ENCODE peak calls at places on chromosomes 4 and X, in five cellular contexts. O is HFF-Myc, C is skeletal muscle cell, F is retinal pigment epithelial cell, B is NB4. Q is an unnamed sample.

GRCh38 chr4:155085843-155086530 is 122.4 kb upstream of the NPY2R start:
- DNase-seq in O (no peak), C (peak), F (peak), B (no peak), Q (no peak)

GRCh38 chrX:2552621-2553297 is 52.0 kb upstream of the DHRSX start:
- DNase-seq in O (peak), C (peak), F (no peak), B (peak), Q (no peak)

GRCh38 chr4:174665799-174666198 is 143.5 kb upstream of the HPGD start:
- DNase-seq in O (no peak), C (no peak), F (no peak), B (no peak), Q (no peak)

GRCh38 chrX:30865020-30865419 is 24.0 kb downstream of the TAB3 start:
- DNase-seq in O (no peak), C (no peak), F (no peak), B (peak), Q (no peak)

GRCh38 chrX:41602946-41603345 is 85.8 kb upstream of the GPR34 start:
- DNase-seq in O (no peak), C (no peak), F (no peak), B (no peak), Q (no peak)

GRCh38 chr4:101208171-101208570 is 139.2 kb downstream of the PPP3CA start:
- DNase-seq in O (no peak), C (no peak), F (no peak), B (no peak), Q (no peak)

GRCh38 chr4:17309567-17310268 is 202.2 kb downstream of the QDPR start:
- DNase-seq in O (no peak), C (no peak), F (no peak), B (no peak), Q (no peak)

GRCh38 chrX:68571292-68572256 is 72.7 kb downstream of the YIPF6 start:
- DNase-seq in O (peak), C (peak), F (peak), B (peak), Q (no peak)

GRCh38 chr4:67746797-67747495 is 7.2 kb downstream of the GNRHR start:
- DNase-seq in O (no peak), C (no peak), F (no peak), B (peak), Q (peak)

GRCh38 chr4:28444886-28445496 is 1584.3 kb downstream of the STIM2 start:
- DNase-seq in O (no peak), C (no peak), F (no peak), B (no peak), Q (no peak)

GRCh38 chrX:154412468-154412867 is 1.1 kb downstream of the TAFAZZIN start:
- DNase-seq in O (no peak), C (no peak), F (no peak), B (peak), Q (no peak)

GRCh38 chr4:148021706-148022105 is 289.8 kb downstream of the ARHGAP10 start:
- DNase-seq in O (no peak), C (no peak), F (no peak), B (no peak), Q (no peak)

GRCh38 chrX:13652256-13653021 is 502 bp upstream of the TCEANC start:
- DNase-seq in O (peak), C (peak), F (no peak), B (peak), Q (no peak)

GRCh38 chr4:78652282-78652876 is 100.8 kb downstream of the ANXA3 start:
- DNase-seq in O (no peak), C (no peak), F (peak), B (no peak), Q (no peak)

GRCh38 chr4:119783200-119783978 is 154.8 kb upstream of the PDE5A start:
- DNase-seq in O (no peak), C (no peak), F (no peak), B (no peak), Q (no peak)

GRCh38 chr4:186144180-186144579 is 39.7 kb downstream of the FAM149A start:
- DNase-seq in O (no peak), C (no peak), F (no peak), B (no peak), Q (no peak)

GRCh38 chr4:174600391-174600790 is 78.1 kb upstream of the HPGD start:
- DNase-seq in O (no peak), C (no peak), F (no peak), B (no peak), Q (no peak)

GRCh38 chr4:90842960-90843359 is 715.8 kb downstream of the CCSER1 start:
- DNase-seq in O (no peak), C (no peak), F (no peak), B (no peak), Q (no peak)

GRCh38 chr4:7110546-7110945 is 42.7 kb upstream of the GRPEL1 start:
- DNase-seq in O (no peak), C (no peak), F (no peak), B (no peak), Q (no peak)

GRCh38 chr4:15864771-15865566 is 73.6 kb downstream of the FGFBP1 start:
- DNase-seq in O (no peak), C (no peak), F (no peak), B (no peak), Q (no peak)

GRCh38 chr4:184169225-184169867 is 48.3 kb downstream of the ENPP6 start:
- DNase-seq in O (no peak), C (no peak), F (no peak), B (no peak), Q (no peak)

DNA sequence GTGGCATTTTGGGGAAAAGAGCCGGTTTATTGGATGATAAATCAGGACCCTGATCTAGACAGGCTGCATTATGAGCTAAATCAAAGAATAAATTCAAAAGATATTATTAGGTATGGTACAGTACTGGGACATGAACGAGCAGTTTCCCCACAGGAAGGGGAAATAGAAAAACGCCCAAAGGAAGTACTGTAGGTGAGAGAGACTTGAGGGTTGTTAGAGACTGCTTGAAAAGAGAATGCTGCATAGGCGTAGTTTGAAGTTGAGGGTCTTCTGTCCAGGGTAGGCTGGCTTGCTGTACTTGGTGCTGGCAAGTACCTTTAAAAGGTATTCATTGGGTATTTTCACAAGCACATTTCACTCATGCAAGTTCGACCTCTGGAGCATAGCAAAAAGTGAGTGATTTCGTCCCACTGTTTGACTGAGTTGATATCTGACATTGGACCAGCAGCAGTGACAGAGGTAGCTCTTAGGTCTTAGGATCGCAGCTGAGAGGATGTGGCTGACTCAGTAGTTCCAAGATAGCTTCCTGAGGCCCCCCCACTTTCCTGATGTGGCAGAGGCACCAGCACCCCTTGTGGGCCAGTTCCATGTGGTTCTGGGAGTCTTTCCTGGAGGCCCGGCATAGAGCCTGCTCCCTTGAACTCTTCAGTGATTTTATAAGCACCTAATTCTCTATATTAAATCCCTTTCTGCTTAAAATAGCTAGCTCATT is 64.3 kb downstream of the TMEM131L start:
- DNase-seq in O (no peak), C (no peak), F (no peak), B (no peak), Q (peak)
- H3K4me3 ChIP-seq in O (no peak), C (no peak), F (no peak), B (no peak), Q (peak)

GRCh38 chr4:10496200-10496599 is 39.0 kb upstream of the ZNF518B start:
- DNase-seq in O (no peak), C (no peak), F (no peak), B (no peak), Q (no peak)
- H3K4me3 ChIP-seq in O (no peak), C (no peak), F (no peak), B (no peak), Q (no peak)

DNA sequence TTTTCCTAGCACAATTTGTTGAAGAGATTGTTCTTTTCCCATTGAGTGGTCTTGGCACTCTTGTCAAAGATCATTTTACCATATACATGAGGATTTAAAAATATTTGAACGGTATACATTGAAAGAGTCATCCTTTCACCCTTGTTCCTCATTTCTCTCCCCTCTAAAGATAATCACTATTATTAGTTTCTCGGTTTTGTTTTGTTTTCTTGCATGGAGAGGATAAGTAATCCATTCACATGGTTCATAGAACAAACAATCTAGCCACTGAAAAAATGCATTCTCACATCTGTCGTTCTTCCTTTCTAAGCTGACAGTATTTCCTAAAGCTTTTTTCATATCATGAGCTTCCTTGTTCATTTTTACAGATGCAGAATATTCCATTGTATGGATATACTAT is 39.2 kb upstream of the MSMO1 start:
- DNase-seq in O (no peak), C (no peak), F (no peak), B (no peak), Q (no peak)
- H3K4me3 ChIP-seq in O (no peak), C (no peak), F (no peak), B (no peak), Q (no peak)

GRCh38 chr4:139764686-139765085 is 99.1 kb downstream of the MGST2 start:
- DNase-seq in O (no peak), C (no peak), F (no peak), B (no peak), Q (no peak)

GRCh38 chr4:139763668-139764067 is 98.0 kb downstream of the MGST2 start:
- DNase-seq in O (no peak), C (no peak), F (no peak), B (peak), Q (no peak)

GRCh38 chr4:139762715-139763114 is 97.1 kb downstream of the MGST2 start:
- DNase-seq in O (no peak), C (no peak), F (no peak), B (no peak), Q (no peak)

GRCh38 chr4:139764192-139764591 is 98.6 kb downstream of the MGST2 start:
- DNase-seq in O (no peak), C (no peak), F (no peak), B (no peak), Q (no peak)

DNA sequence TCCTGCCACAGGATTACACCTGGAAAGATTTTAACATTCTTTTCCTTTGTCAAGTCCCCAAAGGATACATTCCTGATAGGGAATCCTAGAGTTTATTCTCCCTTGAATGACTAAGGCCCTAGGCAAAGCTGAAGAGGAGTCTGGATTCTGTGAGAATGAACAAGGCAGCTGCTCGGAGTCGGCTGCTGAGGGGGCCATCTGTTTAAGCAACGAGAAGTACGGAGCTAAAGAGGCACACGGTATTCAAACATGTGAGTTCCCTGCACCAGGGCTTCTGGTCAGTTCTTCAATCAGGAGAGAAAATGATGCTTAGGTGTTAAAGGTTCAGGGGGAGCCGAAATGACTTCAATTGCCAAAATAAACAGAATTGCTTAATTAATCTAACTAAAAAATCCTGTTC is 97.6 kb downstream of the MGST2 start:
- DNase-seq in O (no peak), C (no peak), F (no peak), B (no peak), Q (no peak)
- H3K4me3 ChIP-seq in O (no peak), C (no peak), F (no peak), B (no peak), Q (no peak)

GRCh38 chr4:23873717-23874535 is 15.9 kb downstream of the PPARGC1A start:
- DNase-seq in O (no peak), C (no peak), F (no peak), B (no peak), Q (no peak)
- H3K4me3 ChIP-seq in O (no peak), C (no peak), F (no peak), B (no peak), Q (no peak)

GRCh38 chr4:83124079-83124780 is 9.7 kb upstream of the PLAC8 start:
- DNase-seq in O (no peak), C (no peak), F (no peak), B (peak), Q (no peak)
- H3K4me3 ChIP-seq in O (no peak), C (no peak), F (no peak), B (peak), Q (no peak)